ENCODE peak calls at places on chromosomes 3 and 15, in six cellular contexts. O is dorsolateral prefrontal cortex, S is testis, C is stomach, P is heart right ventricle, G is A673. I is an unnamed sample.

GRCh38 chr15:98272586-98272985 is 312.1 kb downstream of the ARRDC4 start:
- DNase-seq in O (no peak), S (no peak), C (no peak), P (no peak), G (no peak), I (no peak)

GRCh38 chr15:27222479-27222878 is 251.5 kb downstream of the GABRG3 start:
- DNase-seq in O (no peak), S (no peak), C (no peak), P (no peak), G (no peak), I (no peak)

GRCh38 chr3:36248374-36248773 is 131.9 kb upstream of the STAC start:
- DNase-seq in O (no peak), S (no peak), C (no peak), P (no peak), G (no peak), I (no peak)

GRCh38 chr3:152497457-152497856 is 228.7 kb downstream of the MBNL1 start:
- DNase-seq in O (no peak), S (no peak), C (no peak), P (no peak), G (no peak), I (no peak)

GRCh38 chr3:138397983-138398382 is 36.4 kb upstream of the ESYT3 start:
- DNase-seq in O (no peak), S (peak; percentile 44), C (no peak), P (no peak), G (no peak), I (no peak)

GRCh38 chr15:32130823-32131222 is 100.5 kb downstream of the CHRNA7 start:
- DNase-seq in O (no peak), S (no peak), C (no peak), P (no peak), G (no peak), I (no peak)

GRCh38 chr3:111794701-111795100 is 64.4 kb upstream of the PHLDB2 start:
- DNase-seq in O (no peak), S (no peak), C (no peak), P (no peak), G (no peak), I (no peak)

GRCh38 chr15:70781236-70781635 is 17.9 kb upstream of the UACA start:
- DNase-seq in O (no peak), S (no peak), C (no peak), P (no peak), G (no peak), I (no peak)

GRCh38 chr15:45794768-45795486 is 160.1 kb downstream of the SQOR start:
- DNase-seq in O (no peak), S (no peak), C (no peak), P (no peak), G (no peak), I (no peak)

GRCh38 chr15:68463996-68464395 is 32.0 kb upstream of the ITGA11 start:
- DNase-seq in O (no peak), S (no peak), C (no peak), P (no peak), G (no peak), I (no peak)

GRCh38 chr3:38605981-38606380 is 43.5 kb downstream of the SCN5A start:
- DNase-seq in O (no peak), S (no peak), C (no peak), P (no peak), G (no peak), I (no peak)

GRCh38 chr3:54918516-54918915 is 9.3 kb downstream of the LRTM1 start:
- DNase-seq in O (no peak), S (no peak), C (no peak), P (no peak), G (no peak), I (no peak)

GRCh38 chr3:144384241-144384979 is 412.8 kb downstream of the DIPK2A start:
- DNase-seq in O (no peak), S (no peak), C (no peak), P (no peak), G (no peak), I (no peak)

GRCh38 chr15:97566957-97567356 is 393.5 kb upstream of the ARRDC4 start:
- DNase-seq in O (no peak), S (no peak), C (no peak), P (peak; percentile 7), G (peak; percentile 33), I (no peak)

GRCh38 chr15:69400850-69401249 is 13.3 kb upstream of the KIF23 start:
- DNase-seq in O (no peak), S (no peak), C (no peak), P (no peak), G (no peak), I (no peak)

GRCh38 chr3:154730221-154730620 is 300.2 kb upstream of the GPR149 start:
- DNase-seq in O (no peak), S (no peak), C (no peak), P (no peak), G (no peak), I (no peak)

GRCh38 chr3:107939621-107940236 is 151.1 kb downstream of the CD47 start:
- DNase-seq in O (no peak), S (no peak), C (no peak), P (no peak), G (no peak), I (no peak)

GRCh38 chr3:114571363-114571762 is 277.5 kb downstream of the TIGIT start:
- DNase-seq in O (no peak), S (no peak), C (no peak), P (no peak), G (no peak), I (no peak)

GRCh38 chr3:96331341-96331740 is 483.1 kb upstream of the EPHA6 start:
- DNase-seq in O (no peak), S (no peak), C (no peak), P (no peak), G (no peak), I (no peak)

GRCh38 chr3:5733995-5734394 is 546.5 kb downstream of the EDEM1 start:
- DNase-seq in O (no peak), S (no peak), C (no peak), P (no peak), G (no peak), I (no peak)

DNA sequence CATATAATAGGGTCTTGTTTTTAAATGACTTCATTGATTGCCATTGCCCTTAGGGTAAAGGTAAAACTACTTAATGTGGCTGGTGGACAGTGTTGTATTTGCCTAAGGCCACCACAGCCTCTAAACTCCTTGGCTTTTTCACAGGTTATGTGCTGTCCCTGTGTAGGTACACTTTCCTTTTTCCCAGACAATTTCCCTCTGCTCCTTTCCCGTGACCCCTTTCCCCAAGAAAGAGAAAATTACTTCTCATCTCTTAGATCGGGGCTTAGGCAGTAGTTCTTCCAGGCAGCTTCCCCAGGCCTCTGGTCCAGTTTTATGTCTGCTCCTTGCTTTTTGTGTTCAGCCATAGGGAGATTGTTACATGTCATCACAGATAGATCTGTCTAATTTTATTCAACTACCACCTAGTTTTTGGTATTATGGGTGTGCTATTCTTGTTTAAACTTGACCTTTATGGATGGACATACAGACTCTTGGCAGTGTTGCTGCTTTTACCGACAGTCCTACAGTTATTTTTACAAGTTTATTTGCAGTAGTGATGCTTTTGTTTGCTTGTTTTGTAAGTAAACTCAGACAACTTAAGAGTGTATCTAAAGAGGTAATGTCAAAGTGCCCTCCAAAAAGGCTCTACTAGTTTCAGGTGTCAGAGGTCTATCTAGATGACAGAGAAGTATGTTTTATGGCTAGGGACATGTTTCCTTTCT is 20.5 kb upstream of the SCAANT1 start:
- DNase-seq in O (no peak), S (no peak), C (no peak), P (no peak), G (no peak), I (no peak)
- H3K27ac ChIP-seq in O (no peak overlapping the region), S (no peak overlapping the region), C (peak overlapping the region; percentile 44), P (no peak overlapping the region), G (no peak overlapping the region), I (no peak overlapping the region)

GRCh38 chr3:137163241-137163916 is 205.6 kb downstream of the IL20RB start:
- DNase-seq in O (no peak), S (peak; percentile 17), C (no peak), P (peak; percentile 16), G (peak; percentile 11), I (no peak)
- H3K27ac ChIP-seq in O (no peak overlapping the region), S (peak overlapping the region; percentile 66), C (peak overlapping the region; percentile 50), P (peak overlapping the region; percentile 76), G (no peak overlapping the region), I (no peak overlapping the region)

GRCh38 chr3:16513141-16514020 is at the start of gene RFTN1:
- DNase-seq in O (no peak), S (peak; percentile 28), C (peak; percentile 31), P (peak; percentile 60), G (peak; percentile 39), I (no peak)

GRCh38 chr3:16516695-16517481 is 3.4 kb upstream of the RFTN1 start:
- DNase-seq in O (no peak), S (peak; percentile 48), C (no peak), P (peak; percentile 55), G (peak; percentile 39), I (no peak)

GRCh38 chr3:16514799-16515353 is 1.4 kb upstream of the RFTN1 start:
- DNase-seq in O (no peak), S (no peak), C (no peak), P (no peak), G (no peak), I (no peak)

GRCh38 chr3:16514021-16514700 is 662 bp upstream of the RFTN1 start:
- DNase-seq in O (no peak), S (no peak), C (no peak), P (no peak), G (no peak), I (no peak)

GRCh38 chr3:16515885-16516420 is 2.5 kb upstream of the RFTN1 start:
- DNase-seq in O (no peak), S (no peak), C (no peak), P (no peak), G (peak; percentile 82), I (no peak)
- H3K27ac ChIP-seq in O (no peak overlapping the region), S (no peak overlapping the region), C (no peak overlapping the region), P (peak overlapping the region; percentile 95), G (no peak overlapping the region), I (peak overlapping the region; percentile 16)

DNA sequence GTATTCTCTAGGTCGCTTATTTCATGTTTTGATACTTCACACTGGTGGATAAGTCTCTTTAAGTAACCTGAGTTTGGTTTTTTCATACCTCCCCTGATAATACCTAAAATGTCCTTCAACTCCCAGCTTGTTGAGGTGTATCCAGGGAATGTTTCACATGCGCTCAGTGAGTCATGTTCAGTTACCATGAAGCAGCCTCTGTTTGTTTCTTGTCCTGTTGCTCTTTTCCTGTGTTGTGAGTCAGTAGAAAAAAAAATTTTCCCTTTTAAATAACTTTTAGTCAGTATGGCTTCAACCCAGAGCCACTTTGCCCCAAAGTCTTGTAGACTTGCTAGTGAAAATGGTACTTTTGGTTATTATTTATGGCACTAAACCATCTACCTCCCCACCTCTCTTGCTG is 278.4 kb upstream of the ZPLD1 start:
- DNase-seq in O (no peak), S (no peak), C (no peak), P (no peak), G (no peak), I (no peak)
- H3K27ac ChIP-seq in O (no peak overlapping the region), S (no peak overlapping the region), C (no peak overlapping the region), P (no peak overlapping the region), G (no peak overlapping the region), I (no peak overlapping the region)